ENCODE peak calls at places on chromosomes 5 and 9, in five cellular contexts. S is endothelial cell of umbilical vein, T is PC-3, E is mammary epithelial cell, A is astrocyte. Y is an unnamed sample.
A peak's percentile ranks its signal among the peaks of the same experiment; 100 is the strongest.

GRCh38 chr9:98865284-98865683 is 57.8 kb downstream of the GALNT12 start:
- DNase-seq in S (no peak), T (no peak), E (no peak), A (no peak), Y (no peak)

GRCh38 chr5:82413302-82414042 is 135.3 kb upstream of the RPS23 start:
- DNase-seq in S (no peak), T (peak; percentile 62), E (peak; percentile 92), A (peak; percentile 96), Y (peak; percentile 96)

GRCh38 chr5:77907786-77908185 is 131.6 kb upstream of the TBCA start:
- DNase-seq in S (no peak), T (no peak), E (no peak), A (no peak), Y (no peak)

GRCh38 chr9:78132688-78133033 is 101.0 kb upstream of the GNAQ start:
- DNase-seq in S (peak; percentile 49), T (no peak), E (no peak), A (no peak), Y (peak; percentile 23)

GRCh38 chr5:149363936-149364335 is 6.1 kb downstream of the PCYOX1L start:
- DNase-seq in S (no peak), T (no peak), E (no peak), A (no peak), Y (no peak)

GRCh38 chr5:18745988-18746615 is 1111.8 kb downstream of the TAF11L14 start:
- DNase-seq in S (peak; percentile 3), T (peak; percentile 79), E (peak; percentile 8), A (no peak), Y (peak; percentile 2)

GRCh38 chr9:29928072-29928471 is 2354.8 kb upstream of the C9orf72 start:
- DNase-seq in S (no peak), T (no peak), E (no peak), A (no peak), Y (no peak)

GRCh38 chr9:92295827-92296258 is 2.3 kb upstream of the IARS1 start:
- DNase-seq in S (no peak), T (peak; percentile 8), E (no peak), A (no peak), Y (no peak)

GRCh38 chr9:90774682-90775081 is 26.9 kb upstream of the SYK start:
- DNase-seq in S (no peak), T (peak; percentile 4), E (no peak), A (no peak), Y (no peak)

GRCh38 chr5:34611829-34612415 is 44.2 kb upstream of the RAI14 start:
- DNase-seq in S (no peak), T (no peak), E (no peak), A (no peak), Y (no peak)

GRCh38 chr5:73448451-73449136 is at the start of gene FOXD1:
- DNase-seq in S (peak; percentile 66), T (peak; percentile 83), E (peak; percentile 94), A (peak; percentile 96), Y (peak; percentile 98)

GRCh38 chr5:39395521-39395920 is 29.3 kb downstream of the DAB2 start:
- DNase-seq in S (no peak), T (peak; percentile 23), E (peak; percentile 49), A (peak; percentile 23), Y (peak; percentile 26)

GRCh38 chr9:128397831-128398230 is 22.8 kb upstream of the CERCAM start:
- DNase-seq in S (no peak), T (no peak), E (no peak), A (no peak), Y (no peak)
- TF ChIP-seq EZH2 in S (no peak), T (no peak), E (no peak), A (no peak), Y (no peak)

DNA sequence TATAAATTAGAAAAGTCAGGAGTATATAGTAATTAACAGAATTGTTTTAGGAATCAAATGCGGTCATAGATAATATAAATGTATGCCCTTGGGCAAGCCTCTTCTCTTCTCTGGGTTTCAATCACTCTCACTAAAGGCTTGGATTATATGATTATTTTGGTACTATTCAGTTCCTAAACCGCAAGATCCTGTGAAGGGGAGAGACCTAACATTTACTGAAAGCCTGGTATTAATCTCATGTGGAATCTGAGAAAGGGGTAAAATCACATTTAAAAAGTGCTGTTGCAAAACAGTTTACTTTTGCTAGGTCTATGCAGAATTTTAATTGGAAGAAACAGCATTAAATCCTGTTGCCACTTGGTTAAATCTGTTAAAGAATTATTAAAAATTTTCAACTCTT is 50.7 kb downstream of the SLC44A1 start:
- DNase-seq in S (no peak), T (no peak), E (no peak), A (no peak), Y (no peak)
- H3K9ac ChIP-seq in S (no peak overlapping the region), T (no peak overlapping the region), E (no peak overlapping the region), A (no peak overlapping the region), Y (no peak overlapping the region)

DNA sequence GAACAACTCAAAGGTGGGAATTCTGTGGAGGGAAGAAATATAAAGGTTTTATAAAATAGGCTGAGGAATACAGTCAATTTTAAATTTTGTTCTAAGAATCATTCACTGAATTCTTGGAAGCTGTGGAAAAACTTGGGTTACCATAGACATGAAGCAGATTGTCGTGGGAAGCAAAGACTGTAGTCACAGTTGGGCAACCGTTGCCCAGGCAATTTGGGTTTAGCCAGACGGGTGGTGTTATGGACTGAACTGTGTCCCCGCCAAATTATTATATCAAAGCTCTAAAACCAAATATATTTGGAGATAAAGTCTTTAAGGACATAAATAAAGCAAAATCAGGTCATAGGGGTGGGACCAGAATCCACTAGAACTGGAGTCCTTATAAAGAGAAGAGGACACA is 463.7 kb upstream of the CTNND2 start:
- DNase-seq in S (no peak), T (no peak), E (no peak), A (no peak), Y (no peak)
- TF ChIP-seq EZH2 in S (no peak), T (no peak), E (no peak), A (no peak), Y (no peak)

DNA sequence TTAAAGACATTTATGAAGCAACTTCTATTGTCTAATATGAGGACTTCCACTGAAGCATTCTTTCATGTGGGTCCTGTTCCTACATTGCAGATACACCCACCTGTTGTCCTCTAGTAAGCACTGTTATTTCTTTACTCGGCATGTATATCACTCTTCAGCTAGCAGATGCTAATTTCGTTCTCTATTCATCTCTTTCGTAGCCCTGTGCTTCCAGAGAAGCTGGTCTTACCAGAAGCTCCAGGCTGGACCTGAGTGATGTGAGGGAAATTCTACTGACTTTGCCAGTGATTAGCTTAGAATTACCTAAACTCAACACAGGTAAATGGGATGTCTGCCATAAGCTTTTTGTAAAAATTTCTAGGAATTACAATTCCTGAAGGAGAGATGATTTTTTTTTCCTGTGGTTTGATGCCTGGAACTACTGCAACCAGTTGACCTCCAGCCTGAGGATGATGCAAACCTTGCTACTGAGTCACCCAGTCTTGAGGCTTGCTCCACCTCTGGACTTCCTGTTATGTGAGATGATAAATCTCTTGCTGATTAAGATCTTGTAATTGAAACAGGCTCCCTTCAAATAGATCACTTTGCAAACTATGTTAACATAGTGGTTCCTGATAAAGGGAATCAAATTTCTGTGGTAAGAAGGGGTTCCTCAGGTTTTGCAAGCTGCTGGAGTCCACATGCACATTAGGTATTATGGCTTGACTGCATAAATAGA is 52.2 kb upstream of the SPINK5 start:
- DNase-seq in S (peak; percentile 17), T (peak; percentile 98), E (peak; percentile 92), A (peak; percentile 91), Y (peak; percentile 79)
- H3K9ac ChIP-seq in S (no peak overlapping the region), T (no peak overlapping the region), E (no peak overlapping the region), A (no peak overlapping the region), Y (no peak overlapping the region)

Y was measured in fibroblast of lung.